ENCODE peak calls at places on chromosomes 3 and 15, in eight cellular contexts. Y is GM13976, X is lung, O is fibroblast of mammary gland, J is H9, C is lower lobe of right lung, V is progenitor cell of endocrine pancreas, G is mesothelial cell of epicardium. T is an unnamed sample.

GRCh38 chr3:60755094-60755493 is 496.2 kb downstream of the FHIT start:
- DNase-seq in Y (no peak), X (no peak), O (no peak), J (peak), C (no peak), V (no peak), G (no peak), T (no peak)

GRCh38 chr15:29337156-29337959 is 67.7 kb upstream of the NSMCE3 start:
- DNase-seq in Y (no peak), X (no peak), O (peak), J (no peak), C (no peak), V (no peak), G (no peak), T (no peak)

GRCh38 chr3:74897006-74897405 is 282.5 kb upstream of the CNTN3 start:
- DNase-seq in Y (no peak), X (no peak), O (peak), J (no peak), C (no peak), V (no peak), G (no peak), T (peak)

GRCh38 chr15:74865316-74865715 is 7.8 kb downstream of the SCAMP2 start:
- DNase-seq in Y (no peak), X (no peak), O (no peak), J (no peak), C (no peak), V (no peak), G (no peak), T (no peak)

GRCh38 chr3:169658311-169658931 is 5.1 kb downstream of the MECOM start:
- DNase-seq in Y (no peak), X (peak), O (no peak), J (peak), C (no peak), V (no peak), G (no peak), T (no peak)

GRCh38 chr15:38378162-38378560 is 75.8 kb upstream of the FAM98B start:
- DNase-seq in Y (no peak), X (peak), O (peak), J (no peak), C (peak), V (no peak), G (no peak), T (no peak)

GRCh38 chr3:143035466-143036214 is 34.3 kb downstream of the U2SURP start:
- DNase-seq in Y (no peak), X (no peak), O (peak), J (no peak), C (no peak), V (no peak), G (no peak), T (peak)

GRCh38 chr15:25178835-25179672 is 224.3 kb downstream of the SNRPN start:
- DNase-seq in Y (no peak), X (peak), O (no peak), J (no peak), C (peak), V (peak), G (peak), T (no peak)

GRCh38 chr3:41155834-41156233 is 43.5 kb upstream of the CTNNB1 start:
- DNase-seq in Y (no peak), X (no peak), O (no peak), J (no peak), C (no peak), V (no peak), G (no peak), T (no peak)

GRCh38 chr3:42708611-42709151 is 6.1 kb upstream of the HHATL start:
- DNase-seq in Y (no peak), X (no peak), O (no peak), J (no peak), C (peak), V (no peak), G (peak), T (no peak)

GRCh38 chr3:123409443-123410148 is 39.3 kb downstream of the ADCY5 start:
- DNase-seq in Y (no peak), X (no peak), O (no peak), J (no peak), C (no peak), V (peak), G (no peak), T (no peak)

GRCh38 chr15:64314456-64314855 is 41.5 kb downstream of the CSNK1G1 start:
- DNase-seq in Y (no peak), X (no peak), O (no peak), J (no peak), C (no peak), V (no peak), G (no peak), T (no peak)

GRCh38 chr3:81492048-81492447 is 269.4 kb downstream of the GBE1 start:
- DNase-seq in Y (no peak), X (no peak), O (peak), J (no peak), C (no peak), V (no peak), G (no peak), T (no peak)

GRCh38 chr15:26156041-26156440 is 292.9 kb upstream of the ATP10A start:
- DNase-seq in Y (no peak), X (no peak), O (no peak), J (no peak), C (no peak), V (no peak), G (no peak), T (no peak)

GRCh38 chr15:88484781-88485246 is 17.3 kb downstream of the MRPS11 start:
- DNase-seq in Y (peak), X (no peak), O (peak), J (no peak), C (no peak), V (no peak), G (no peak), T (peak)

GRCh38 chr15:78605201-78605600 is 15.6 kb downstream of the CHRNA3 start:
- DNase-seq in Y (no peak), X (no peak), O (no peak), J (no peak), C (no peak), V (no peak), G (no peak), T (no peak)

GRCh38 chr3:60497922-60498321 is 753.3 kb downstream of the FHIT start:
- DNase-seq in Y (no peak), X (no peak), O (no peak), J (no peak), C (no peak), V (no peak), G (no peak), T (no peak)

GRCh38 chr3:6747017-6747416 is 113.9 kb upstream of the GRM7 start:
- DNase-seq in Y (no peak), X (no peak), O (no peak), J (no peak), C (no peak), V (no peak), G (no peak), T (no peak)

GRCh38 chr15:101641134-101641764 is 10.9 kb downstream of the TM2D3 start:
- DNase-seq in Y (peak), X (peak), O (peak), J (peak), C (peak), V (peak), G (peak), T (peak)

GRCh38 chr15:78073026-78073425 is 4.5 kb downstream of the TBC1D2B start:
- DNase-seq in Y (no peak), X (no peak), O (no peak), J (no peak), C (no peak), V (no peak), G (no peak), T (no peak)

GRCh38 chr3:118938183-118938961 is 96.3 kb downstream of the IGSF11 start:
- DNase-seq in Y (no peak), X (no peak), O (peak), J (no peak), C (no peak), V (no peak), G (no peak), T (no peak)

GRCh38 chr3:46576899-46577298 is 10.8 kb upstream of the LRRC2 start:
- DNase-seq in Y (no peak), X (no peak), O (no peak), J (peak), C (no peak), V (peak), G (no peak), T (no peak)

GRCh38 chr15:60362318-60363023 is 35.3 kb downstream of the ANXA2 start:
- DNase-seq in Y (no peak), X (no peak), O (peak), J (no peak), C (no peak), V (no peak), G (no peak), T (peak)

GRCh38 chr15:52232327-52232726 is 41.1 kb upstream of the GNB5 start:
- DNase-seq in Y (peak), X (no peak), O (no peak), J (no peak), C (no peak), V (no peak), G (no peak), T (no peak)

GRCh38 chr15:69758291-69758771 is 305.7 kb downstream of the RPLP1 start:
- DNase-seq in Y (no peak), X (no peak), O (peak), J (no peak), C (no peak), V (no peak), G (no peak), T (peak)

GRCh38 chr3:4396599-4396998 is 70.5 kb downstream of the SUMF1 start:
- DNase-seq in Y (no peak), X (no peak), O (no peak), J (no peak), C (no peak), V (no peak), G (no peak), T (no peak)

GRCh38 chr3:13301295-13301987 is 118.7 kb downstream of the NUP210 start:
- DNase-seq in Y (no peak), X (no peak), O (peak), J (peak), C (peak), V (no peak), G (no peak), T (peak)

GRCh38 chr3:36832406-36832805 is 68.1 kb upstream of the DCLK3 start:
- DNase-seq in Y (no peak), X (no peak), O (no peak), J (no peak), C (no peak), V (no peak), G (no peak), T (no peak)

GRCh38 chr3:174170248-174170647 is 688.9 kb upstream of the NAALADL2 start:
- DNase-seq in Y (no peak), X (no peak), O (peak), J (no peak), C (no peak), V (no peak), G (no peak), T (no peak)

GRCh38 chr3:47227678-47228077 is 54.9 kb downstream of the KIF9 start:
- DNase-seq in Y (peak), X (no peak), O (no peak), J (no peak), C (peak), V (no peak), G (no peak), T (no peak)

GRCh38 chr3:155398046-155398445 is 104.6 kb upstream of the STRIT1 start:
- DNase-seq in Y (no peak), X (no peak), O (no peak), J (no peak), C (no peak), V (no peak), G (no peak), T (no peak)

GRCh38 chr3:185995352-185995751 is 57.5 kb upstream of the TRA2B start:
- DNase-seq in Y (no peak), X (no peak), O (peak), J (no peak), C (no peak), V (no peak), G (no peak), T (peak)

GRCh38 chr3:158700559-158700958 is 28.1 kb upstream of the LXN start:
- DNase-seq in Y (no peak), X (no peak), O (no peak), J (no peak), C (no peak), V (no peak), G (no peak), T (no peak)

GRCh38 chr15:33506781-33507180 is 196.0 kb downstream of the RYR3 start:
- DNase-seq in Y (no peak), X (no peak), O (peak), J (no peak), C (no peak), V (no peak), G (no peak), T (no peak)

GRCh38 chr15:82043130-82043673 is 2.6 kb downstream of the MEX3B start:
- DNase-seq in Y (no peak), X (no peak), O (no peak), J (peak), C (no peak), V (no peak), G (no peak), T (no peak)

GRCh38 chr3:60707452-60708020 is 543.7 kb downstream of the FHIT start:
- DNase-seq in Y (no peak), X (no peak), O (peak), J (no peak), C (no peak), V (no peak), G (no peak), T (peak)

GRCh38 chr3:120172070-120172469 is 77.8 kb upstream of the GSK3B start:
- DNase-seq in Y (no peak), X (no peak), O (peak), J (no peak), C (no peak), V (no peak), G (no peak), T (peak)

GRCh38 chr15:63052961-63053698 is 10.6 kb downstream of the TPM1 start:
- DNase-seq in Y (no peak), X (no peak), O (peak), J (no peak), C (no peak), V (no peak), G (no peak), T (no peak)

GRCh38 chr3:131110087-131110486 is 83.4 kb downstream of the NEK11 start:
- DNase-seq in Y (no peak), X (no peak), O (peak), J (no peak), C (no peak), V (no peak), G (no peak), T (peak)

DNA sequence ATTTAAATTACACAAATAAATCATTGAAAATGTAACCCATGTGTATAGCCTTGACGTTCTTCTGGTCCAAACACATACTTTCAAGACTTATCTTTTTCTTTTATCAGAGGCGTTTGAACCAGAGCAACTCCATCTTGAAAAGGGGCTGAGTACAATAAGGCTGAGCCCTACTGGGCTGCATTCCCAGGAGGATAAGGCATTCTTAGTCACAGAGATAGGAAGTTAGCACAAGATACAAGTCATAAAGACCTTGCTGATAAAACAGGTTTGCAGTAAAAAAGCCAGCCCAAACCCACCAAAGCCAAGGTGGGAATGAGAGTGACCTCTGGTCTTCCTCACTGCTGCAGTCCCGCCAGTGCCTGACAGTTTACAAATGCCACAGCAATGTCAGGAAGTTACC is 101.0 kb upstream of the IGSF10 start:
- DNase-seq in Y (no peak), X (no peak), O (peak), J (no peak), C (no peak), V (no peak), G (no peak), T (no peak)
- TF ChIP-seq CTCF in Y (no peak), X (no peak), O (no peak), J (no peak), C (no peak), V (no peak), G (no peak), T (no peak)

DNA sequence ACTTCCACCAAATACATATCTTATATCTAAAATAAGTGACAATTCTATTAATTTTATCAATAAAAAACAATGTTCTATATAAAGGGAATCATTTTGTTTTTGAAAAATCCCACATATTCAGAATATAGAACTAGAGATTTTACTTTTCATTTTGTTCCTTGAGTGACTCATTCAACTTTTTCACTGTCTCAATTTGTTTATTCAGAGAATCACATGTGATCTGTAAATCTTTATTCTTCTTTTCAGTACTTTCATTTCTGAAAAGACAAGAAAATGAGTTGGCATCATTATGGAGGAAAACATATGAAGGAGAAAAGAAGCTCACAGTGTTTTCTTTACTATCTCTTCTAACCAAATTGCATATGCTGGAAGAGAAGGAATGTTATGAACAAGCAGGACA is 35.0 kb downstream of the CIP2A start:
- DNase-seq in Y (no peak), X (no peak), O (no peak), J (no peak), C (no peak), V (no peak), G (no peak), T (no peak)
- TF ChIP-seq CTCF in Y (no peak), X (no peak), O (no peak), J (no peak), C (no peak), V (no peak), G (no peak), T (no peak)

GRCh38 chr3:189949580-189949979 is 171.1 kb downstream of the P3H2 start:
- DNase-seq in Y (no peak), X (no peak), O (no peak), J (no peak), C (no peak), V (no peak), G (no peak), T (no peak)

GRCh38 chr3:189947068-189947467 is 173.6 kb downstream of the P3H2 start:
- DNase-seq in Y (no peak), X (no peak), O (no peak), J (no peak), C (no peak), V (no peak), G (no peak), T (no peak)

GRCh38 chr3:189947948-189948723 is 172.6 kb downstream of the P3H2 start:
- DNase-seq in Y (peak), X (no peak), O (peak), J (no peak), C (no peak), V (no peak), G (no peak), T (peak)

GRCh38 chr3:189950258-189950657 is 170.4 kb downstream of the P3H2 start:
- DNase-seq in Y (no peak), X (no peak), O (no peak), J (no peak), C (no peak), V (no peak), G (no peak), T (no peak)

GRCh38 chr3:189948724-189949045 is 172.0 kb downstream of the P3H2 start:
- DNase-seq in Y (no peak), X (no peak), O (no peak), J (no peak), C (no peak), V (no peak), G (no peak), T (no peak)
- TF ChIP-seq CTCF in Y (no peak), X (no peak), O (no peak), J (no peak), C (no peak), V (no peak), G (no peak), T (peak)

GRCh38 chr3:71142440-71143161 is 440.9 kb downstream of the FOXP1 start:
- DNase-seq in Y (no peak), X (no peak), O (peak), J (peak), C (no peak), V (no peak), G (no peak), T (no peak)

GRCh38 chr3:71135373-71136088 is 448.0 kb downstream of the FOXP1 start:
- DNase-seq in Y (no peak), X (no peak), O (no peak), J (no peak), C (no peak), V (no peak), G (no peak), T (no peak)

GRCh38 chr3:71140477-71140876 is 443.1 kb downstream of the FOXP1 start:
- DNase-seq in Y (no peak), X (no peak), O (no peak), J (no peak), C (no peak), V (no peak), G (no peak), T (no peak)

GRCh38 chr3:71138410-71138809 is 445.1 kb downstream of the FOXP1 start:
- DNase-seq in Y (no peak), X (no peak), O (no peak), J (no peak), C (no peak), V (no peak), G (no peak), T (no peak)

DNA sequence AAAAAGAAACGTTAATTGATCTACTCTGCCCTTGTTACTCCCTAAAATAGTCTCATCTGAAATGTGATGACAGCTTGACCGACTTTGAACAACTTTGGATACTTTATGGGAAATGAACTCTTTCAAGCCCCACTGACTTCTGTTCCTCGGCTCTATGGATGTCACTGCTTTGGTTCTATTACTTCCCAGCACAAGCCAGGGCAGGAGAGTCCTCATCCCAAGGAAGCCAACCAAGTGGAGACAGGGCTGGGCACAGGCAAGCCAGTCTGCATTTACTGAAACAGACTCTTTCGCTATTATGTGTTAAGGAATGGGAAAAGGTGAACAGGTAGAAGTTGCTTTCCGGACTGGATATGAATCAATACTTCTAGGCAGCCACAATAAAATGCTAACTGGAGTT is 444.0 kb downstream of the FOXP1 start:
- DNase-seq in Y (no peak), X (no peak), O (no peak), J (no peak), C (no peak), V (no peak), G (no peak), T (no peak)
- TF ChIP-seq CTCF in Y (no peak), X (no peak), O (no peak), J (no peak), C (no peak), V (no peak), G (no peak), T (no peak)

GRCh38 chr3:157373783-157374182 is 62.9 kb upstream of the PTX3 start:
- DNase-seq in Y (no peak), X (no peak), O (peak), J (no peak), C (no peak), V (no peak), G (no peak), T (peak)

GRCh38 chr3:157370867-157371266 is 65.8 kb upstream of the PTX3 start:
- DNase-seq in Y (no peak), X (no peak), O (no peak), J (no peak), C (no peak), V (no peak), G (no peak), T (no peak)

GRCh38 chr3:157369712-157370447 is 66.8 kb upstream of the PTX3 start:
- DNase-seq in Y (no peak), X (no peak), O (peak), J (no peak), C (no peak), V (no peak), G (no peak), T (no peak)

GRCh38 chr3:157363393-157363792 is 73.3 kb upstream of the PTX3 start:
- DNase-seq in Y (no peak), X (no peak), O (no peak), J (no peak), C (no peak), V (no peak), G (no peak), T (no peak)

GRCh38 chr3:157368171-157368570 is 68.5 kb upstream of the PTX3 start:
- DNase-seq in Y (no peak), X (no peak), O (no peak), J (no peak), C (no peak), V (no peak), G (no peak), T (no peak)
- TF ChIP-seq CTCF in Y (no peak), X (no peak), O (no peak), J (peak), C (no peak), V (no peak), G (no peak), T (no peak)